ENCODE peak calls at places on chromosomes 4 and X, in four cellular contexts. R is left colon, J is upper lobe of left lung, F is activated T-cell treated with anti-CD3 and anti-CD28 coated beads for 1 hour. O is an unnamed sample.

GRCh38 chr4:38106886-38107514 is 146.8 kb downstream of the PTTG2 start:
- DNase-seq in J (no peak), R (peak), F (no peak), O (no peak)

GRCh38 chr4:5160668-5161067 is 109.4 kb downstream of the STK32B start:
- DNase-seq in J (no peak), R (no peak), F (no peak), O (no peak)

GRCh38 chr4:5798447-5798846 is 87.4 kb downstream of the EVC start:
- DNase-seq in F (no peak), R (no peak), J (peak), O (peak)

GRCh38 chr4:9870165-9870564 is 88.7 kb downstream of the DRD5 start:
- DNase-seq in F (no peak), R (no peak), J (no peak), O (no peak)

GRCh38 chr4:165325732-165326512 is 1.5 kb upstream of the MSMO1 start:
- DNase-seq in F (no peak), J (peak), R (no peak), O (no peak)

GRCh38 chrX:47607091-47607490 is 12.6 kb downstream of the SYN1 start:
- DNase-seq in R (no peak), F (no peak), J (no peak), O (no peak)

GRCh38 chr4:35673137-35673536 is 571.2 kb downstream of the ARAP2 start:
- DNase-seq in R (no peak), J (no peak), F (no peak), O (no peak)

GRCh38 chrX:119429471-119429870 is 30.3 kb downstream of the SLC25A43 start:
- DNase-seq in R (no peak), J (no peak), F (no peak), O (no peak)

GRCh38 chr4:3342182-3342854 is 49.5 kb downstream of the RGS12 start:
- DNase-seq in J (no peak), R (no peak), F (no peak), O (no peak)

GRCh38 chr4:153345011-153345981 is 808 bp downstream of the MND1 start:
- DNase-seq in F (peak), R (peak), J (peak), O (peak)

GRCh38 chr4:38768968-38769394 is 13.8 kb downstream of the TLR10 start:
- DNase-seq in J (peak), F (no peak), R (no peak), O (no peak)

GRCh38 chr4:169094656-169095231 is 84.7 kb upstream of the CBR4 start:
- DNase-seq in J (no peak), F (no peak), R (no peak), O (no peak)

GRCh38 chr4:17705107-17705506 is 76.3 kb downstream of the FAM184B start:
- DNase-seq in R (no peak), F (no peak), J (no peak), O (no peak)

GRCh38 chr4:33841120-33841519 is 2403.2 kb downstream of the ARAP2 start:
- DNase-seq in J (no peak), R (no peak), F (no peak), O (no peak)

GRCh38 chrX:40169193-40170086 is 71.7 kb upstream of the BCOR start:
- DNase-seq in J (peak), R (peak), F (peak), O (peak)

GRCh38 chr4:94757192-94758140 is at the start of gene BMPR1B:
- DNase-seq in R (no peak), J (no peak), F (no peak), O (no peak)

GRCh38 chr4:164937576-164938270 is 39.7 kb downstream of the TRIM61 start:
- DNase-seq in J (no peak), F (no peak), R (no peak), O (no peak)

GRCh38 chrX:22310779-22311178 is 38.1 kb downstream of the CBLL2 start:
- DNase-seq in R (no peak), F (no peak), J (no peak), O (no peak)

GRCh38 chr4:156970501-156971167 is 965 bp downstream of the PDGFC start:
- DNase-seq in J (peak), R (peak), F (no peak), O (peak)

GRCh38 chrX:133297284-133297683 is 79.1 kb upstream of the TFDP3 start:
- DNase-seq in J (no peak), R (no peak), F (no peak), O (no peak)

GRCh38 chrX:71993371-71993770 is 82.7 kb downstream of the NHSL2 start:
- DNase-seq in R (no peak), J (no peak), F (no peak), O (no peak)

GRCh38 chrX:19848110-19848509 is 39.3 kb downstream of the SH3KBP1 start:
- DNase-seq in F (no peak), J (no peak), R (no peak), O (no peak)

GRCh38 chr4:183504930-183505555 is at the start of gene ING2:
- DNase-seq in R (no peak), J (peak), F (no peak), O (peak)

GRCh38 chr4:29708473-29708872 is 1011.7 kb upstream of the PCDH7 start:
- DNase-seq in F (no peak), J (no peak), R (no peak), O (no peak)

GRCh38 chr4:133741766-133742165 is 459.8 kb downstream of the PABPC4L start:
- DNase-seq in F (no peak), J (no peak), R (no peak), O (no peak)

GRCh38 chr4:153318696-153319320 is 25.7 kb upstream of the MND1 start:
- DNase-seq in F (no peak), J (no peak), R (no peak), O (no peak)

GRCh38 chr4:113050361-113050760 is 908 bp downstream of the ANK2 start:
- DNase-seq in F (no peak), J (no peak), R (no peak), O (no peak)

GRCh38 chr4:52853351-52853750 is 8.8 kb upstream of the RASL11B start:
- DNase-seq in F (no peak), J (no peak), R (no peak), O (no peak)

GRCh38 chr4:74410272-74410671 is 34.7 kb upstream of the AREG start:
- DNase-seq in R (no peak), J (no peak), F (no peak), O (no peak)

GRCh38 chrX:71533514-71533849 is 578 bp downstream of the OGT start:
- DNase-seq in F (no peak), J (no peak), R (peak), O (no peak)

GRCh38 chr4:2265113-2266110 is 3.5 kb upstream of the MXD4 start:
- DNase-seq in J (no peak), F (no peak), R (no peak), O (no peak)

GRCh38 chr4:167290684-167291083 is 56.4 kb upstream of the SPOCK3 start:
- DNase-seq in R (no peak), F (no peak), J (no peak), O (no peak)

GRCh38 chrX:23919706-23920320 is 12.0 kb downstream of the CXorf58 start:
- DNase-seq in J (no peak), R (no peak), F (no peak), O (no peak)

GRCh38 chr4:87961993-87962791 is 13.3 kb upstream of the SPP1 start:
- DNase-seq in R (no peak), J (no peak), F (no peak), O (no peak)

GRCh38 chr4:136863756-136864155 is 668.5 kb downstream of the PCDH18 start:
- DNase-seq in F (no peak), J (no peak), R (no peak), O (no peak)

GRCh38 chrX:96474357-96475125 is 210.1 kb upstream of the DIAPH2 start:
- DNase-seq in J (no peak), F (no peak), R (no peak), O (no peak)

GRCh38 chr4:186808635-186809018 is 85.0 kb upstream of the FAT1 start:
- DNase-seq in J (no peak), F (no peak), R (no peak), O (no peak)

GRCh38 chr4:7823416-7823824 is 116.2 kb downstream of the AFAP1 start:
- DNase-seq in R (peak), J (no peak), F (no peak), O (no peak)